ENCODE peak calls at places on chromosomes 2 and 18, in eight cellular contexts. W, H, B, J, Y, I, K and S are unnamed samples.

GRCh38 chr2:85425588-85425987 is 7.1 kb downstream of the SH2D6 start:
- DNase-seq in H (no peak), I (no peak), B (no peak), K (no peak), Y (no peak), W (no peak), J (no peak), S (no peak)

GRCh38 chr18:154151-154550 is 4.2 kb upstream of the USP14 start:
- DNase-seq in Y (no peak), I (no peak), W (no peak), B (no peak), J (peak), H (no peak), K (no peak), S (peak)

GRCh38 chr18:33677891-33678290 is 99.9 kb downstream of the ASXL3 start:
- DNase-seq in H (no peak), I (no peak), J (no peak), K (no peak), W (no peak), Y (no peak), B (no peak), S (no peak)

GRCh38 chr2:194550702-194551101 is 1106.3 kb upstream of the SLC39A10 start:
- DNase-seq in B (no peak), W (no peak), I (no peak), Y (no peak), J (no peak), H (no peak), K (no peak), S (peak)

GRCh38 chr2:64978514-64979268 is 10.5 kb upstream of the SLC1A4 start:
- DNase-seq in J (peak), Y (peak), I (no peak), K (peak), H (peak), B (no peak), W (no peak), S (peak)

GRCh38 chr2:197244349-197244748 is 66.2 kb downstream of the ANKRD44 start:
- DNase-seq in W (no peak), I (no peak), Y (no peak), H (no peak), B (no peak), J (no peak), K (no peak), S (no peak)

GRCh38 chr2:854460-854859 is 96.2 kb upstream of the SNTG2 start:
- DNase-seq in K (peak), W (peak), I (peak), Y (peak), H (peak), B (peak), J (no peak), S (peak)

GRCh38 chr2:75606851-75607798 is 39.5 kb upstream of the MRPL19 start:
- DNase-seq in B (no peak), I (no peak), J (peak), K (peak), Y (no peak), H (peak), W (no peak), S (peak)

GRCh38 chr2:234444888-234445287 is 52.0 kb downstream of the ARL4C start:
- DNase-seq in W (no peak), B (no peak), K (peak), Y (no peak), I (no peak), J (peak), H (peak), S (peak)